ENCODE peak calls at places on chromosomes 1 and 21, in seven cellular contexts. E is Caco-2, Y is prostate gland, C is mucosa of descending colon, Q is hepatocyte, L is choroid plexus epithelial cell, N is cardiac muscle cell. H is an unnamed sample.
A peak's percentile ranks its signal among the peaks of the same experiment; 100 is the strongest.

GRCh38 chr1:248807067-248807737 is 18.5 kb downstream of the SH3BP5L start:
- DNase-seq in Q (peak; percentile 54), C (peak; percentile 70), E (peak; percentile 65), L (peak; percentile 48), Y (no peak), N (peak; percentile 75), H (peak; percentile 48)

GRCh38 chr1:224065455-224065854 is 48.5 kb upstream of the FBXO28 start:
- DNase-seq in Y (no peak), L (peak; percentile 68), E (peak; percentile 45), Q (no peak), N (no peak), C (peak; percentile 69), H (no peak)

GRCh38 chr1:21704055-21704660 is 35.0 kb upstream of the RAP1GAP start:
- DNase-seq in Y (no peak), E (no peak), C (no peak), N (no peak), L (no peak), Q (no peak), H (no peak)

GRCh38 chr21:43613755-43614638 is 45.3 kb downstream of the HSF2BP start:
- DNase-seq in Q (no peak), L (peak; percentile 72), C (no peak), E (no peak), N (no peak), Y (no peak), H (peak; percentile 62)

GRCh38 chr1:157803851-157804250 is 16.1 kb downstream of the FCRL1 start:
- DNase-seq in Q (no peak), E (no peak), N (no peak), C (peak; percentile 4), L (no peak), Y (no peak), H (no peak)

GRCh38 chr1:243713470-243714186 is 136.4 kb downstream of the AKT3 start:
- DNase-seq in L (peak; percentile 47), N (peak; percentile 18), Y (no peak), Q (no peak), C (no peak), E (no peak), H (peak; percentile 62)

GRCh38 chr1:225508538-225509375 is 80.9 kb upstream of the LBR start:
- DNase-seq in Y (peak; percentile 65), L (peak; percentile 99), N (no peak), E (no peak), C (peak; percentile 37), Q (peak; percentile 70), H (peak; percentile 99)

GRCh38 chr1:146012703-146013565 is 8.6 kb downstream of the HJV start:
- DNase-seq in Q (peak; percentile 77), E (no peak), Y (peak; percentile 61), N (peak; percentile 64), C (peak; percentile 86), L (peak; percentile 92), H (peak; percentile 89)

GRCh38 chr1:100302756-100303155 is 36.7 kb downstream of the RTCA start:
- DNase-seq in E (no peak), C (no peak), Q (no peak), L (no peak), Y (no peak), N (no peak), H (peak; percentile 70)

GRCh38 chr1:15027515-15027948 is 126.0 kb upstream of the TMEM51 start:
- DNase-seq in N (peak; percentile 60), C (peak; percentile 84), E (peak; percentile 62), Y (peak; percentile 50), L (peak; percentile 62), Q (peak; percentile 81), H (peak; percentile 58)

GRCh38 chr21:23026878-23027277 is 2028.7 kb downstream of the NCAM2 start:
- DNase-seq in E (no peak), Y (no peak), N (no peak), C (no peak), Q (no peak), L (no peak), H (no peak)

GRCh38 chr1:205739348-205740160 is 10.4 kb downstream of the NUCKS1 start:
- DNase-seq in Y (no peak), C (no peak), N (no peak), Q (no peak), E (no peak), L (peak; percentile 92), H (peak; percentile 74)

GRCh38 chr1:205741681-205742080 is 8.3 kb downstream of the NUCKS1 start:
- DNase-seq in N (no peak), Q (no peak), E (no peak), C (no peak), L (no peak), Y (no peak), H (no peak)

GRCh38 chr1:205746757-205747412 is 3.1 kb downstream of the NUCKS1 start:
- DNase-seq in L (peak; percentile 14), E (no peak), Q (no peak), N (no peak), Y (no peak), C (no peak), H (no peak)

GRCh38 chr1:205744403-205744802 is 5.6 kb downstream of the NUCKS1 start:
- DNase-seq in Q (no peak), E (no peak), L (no peak), Y (no peak), N (no peak), C (no peak), H (no peak)

DNA sequence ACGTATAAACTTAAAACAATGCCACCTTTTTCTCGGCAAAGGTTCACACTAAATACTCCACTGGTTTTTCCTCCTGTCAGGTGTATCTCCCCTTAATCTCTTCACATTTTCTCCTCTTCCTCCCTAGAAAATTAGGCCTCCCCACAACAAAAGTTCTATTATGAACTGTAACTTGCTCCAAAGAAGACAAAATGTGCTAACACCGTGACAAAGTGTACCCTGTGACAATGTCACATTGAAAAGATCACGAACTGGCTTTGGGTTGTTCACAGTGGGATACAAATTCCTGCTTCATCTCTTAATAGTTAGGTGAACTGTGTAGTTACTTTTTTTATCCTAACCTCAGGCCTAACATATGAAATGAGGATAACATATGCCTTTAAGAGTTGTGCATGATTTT is 6.0 kb downstream of the NUCKS1 start:
- DNase-seq in L (no peak), Y (no peak), Q (no peak), C (no peak), N (no peak), E (no peak), H (no peak)
- H3K4me3 ChIP-seq in L (no peak overlapping the region), Y (no peak overlapping the region), Q (no peak overlapping the region), C (no peak overlapping the region), N (no peak overlapping the region), E (no peak overlapping the region), H (no peak overlapping the region)

GRCh38 chr1:113507552-113508214 is 117.4 kb downstream of the MAGI3 start:
- DNase-seq in C (no peak), Y (no peak), E (no peak), L (no peak), N (no peak), Q (no peak), H (no peak)
- TF ChIP-seq CTCF in C (no peak), Y (no peak), E (no peak), L (no peak), N (no peak), Q (no peak), H (no peak)

GRCh38 chr21:32886339-32886738 is 114.8 kb upstream of the PAXBP1 start:
- DNase-seq in L (no peak), Y (no peak), C (no peak), N (no peak), Q (no peak), E (no peak), H (peak; percentile 4)
- H3K4me3 ChIP-seq in L (no peak overlapping the region), Y (no peak overlapping the region), C (no peak overlapping the region), N (no peak overlapping the region), Q (no peak overlapping the region), E (no peak overlapping the region), H (no peak overlapping the region)

DNA sequence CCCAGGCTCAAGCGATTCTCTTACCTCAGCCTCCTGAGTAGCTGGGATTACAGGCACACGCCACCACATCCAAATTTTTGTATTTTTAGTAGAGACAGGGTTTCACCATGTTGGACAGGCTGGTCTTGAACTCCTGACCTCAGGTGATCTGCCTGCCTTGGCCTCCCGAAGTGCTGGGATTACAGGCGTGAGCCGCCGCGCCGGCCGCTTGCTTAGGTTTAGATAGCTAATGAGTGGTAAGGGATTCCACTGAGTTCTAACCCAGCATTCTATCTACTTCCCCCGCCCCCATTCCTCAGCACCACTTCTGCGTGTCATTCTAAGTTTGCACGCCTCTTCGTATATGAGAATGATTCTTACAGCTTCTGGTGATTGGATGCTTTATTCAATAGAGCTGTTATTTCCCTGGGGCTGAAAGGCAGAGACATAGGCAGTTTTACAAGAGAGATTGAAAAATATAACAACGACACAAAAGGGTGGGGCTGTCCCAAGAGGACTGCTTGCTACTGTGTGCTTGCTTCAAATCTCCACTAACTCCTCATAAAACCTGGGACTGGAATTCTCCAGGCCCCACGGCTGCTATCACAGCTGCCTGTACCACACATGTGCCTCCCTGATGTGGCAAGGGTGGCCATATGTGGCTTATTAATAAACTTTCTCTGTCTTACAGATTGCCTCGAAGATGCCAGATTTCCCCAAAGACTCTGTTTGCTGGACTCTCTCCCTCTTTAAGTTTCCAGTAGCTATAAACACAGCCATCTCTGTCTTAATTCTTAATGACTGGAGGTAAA is 23.7 kb upstream of the GREM2 start:
- DNase-seq in E (no peak), Q (no peak), L (no peak), N (no peak), Y (no peak), C (no peak), H (no peak)
- TF ChIP-seq CTCF in E (no peak), Q (no peak), L (no peak), N (no peak), Y (no peak), C (no peak), H (no peak)